ENCODE peak calls at places on chromosomes 11 and 22, in nine cellular contexts. A is MM.1S, U is neural progenitor cell, O is SK-N-SH, T is PC-3, L is GM23248, D is OCI-LY7, N is HCT116, P is hepatocyte. K is an unnamed sample.

GRCh38 chr11:59186130-59186594 is 14.2 kb downstream of the DTX4 start:
- DNase-seq in A (no peak), U (peak), O (peak), T (peak), L (peak), D (peak), N (peak), P (peak), K (peak)

GRCh38 chr11:12454782-12455181 is 77.4 kb downstream of the PARVA start:
- DNase-seq in A (no peak), U (no peak), O (no peak), T (peak), L (peak), D (no peak), N (no peak), P (no peak), K (no peak)

GRCh38 chr11:108732395-108732794 is 67.5 kb downstream of the DDX10 start:
- DNase-seq in A (no peak), U (no peak), O (no peak), T (no peak), L (no peak), D (no peak), N (no peak), P (no peak), K (peak)

GRCh38 chr11:44893250-44894216 is 57.1 kb downstream of the TP53I11 start:
- DNase-seq in A (no peak), U (peak), O (peak), T (no peak), L (no peak), D (no peak), N (no peak), P (no peak), K (no peak)

GRCh38 chr11:78801161-78801884 is 226.7 kb upstream of the NARS2 start:
- DNase-seq in A (no peak), U (no peak), O (no peak), T (peak), L (peak), D (no peak), N (no peak), P (peak), K (no peak)

GRCh38 chr11:77091146-77091940 is 11.3 kb upstream of the OMP start:
- DNase-seq in A (peak), U (peak), O (peak), T (peak), L (peak), D (peak), N (peak), P (peak), K (peak)

GRCh38 chr22:30474683-30475424 is 3.0 kb upstream of the SEC14L3 start:
- DNase-seq in A (no peak), U (no peak), O (no peak), T (no peak), L (no peak), D (no peak), N (no peak), P (no peak), K (peak)

GRCh38 chr11:1825039-1825740 is 9.6 kb upstream of the SYT8 start:
- DNase-seq in A (peak), U (peak), O (no peak), T (no peak), L (no peak), D (peak), N (no peak), P (peak), K (peak)

GRCh38 chr11:1931326-1931725 is 11.8 kb downstream of the TNNT3 start:
- DNase-seq in A (no peak), U (no peak), O (peak), T (no peak), L (peak), D (no peak), N (no peak), P (no peak), K (no peak)

GRCh38 chr11:69541001-69541285 is 59.5 kb downstream of the LINC01488 start:
- DNase-seq in A (no peak), U (no peak), O (no peak), T (no peak), L (peak), D (no peak), N (no peak), P (no peak), K (no peak)

GRCh38 chr11:35424157-35424945 is 5.0 kb upstream of the SLC1A2 start:
- DNase-seq in A (no peak), U (no peak), O (no peak), T (no peak), L (peak), D (no peak), N (no peak), P (no peak), K (no peak)

GRCh38 chr11:128359515-128359914 is 227.8 kb downstream of the ETS1 start:
- DNase-seq in A (no peak), U (no peak), O (no peak), T (no peak), L (peak), D (no peak), N (no peak), P (no peak), K (no peak)

GRCh38 chr11:24965780-24966179 is 468.9 kb downstream of the LUZP2 start:
- DNase-seq in A (no peak), U (no peak), O (no peak), T (peak), L (no peak), D (no peak), N (no peak), P (no peak), K (no peak)

GRCh38 chr22:28710889-28711285 is 30.7 kb downstream of the CHEK2 start:
- DNase-seq in A (no peak), U (no peak), O (peak), T (no peak), L (peak), D (no peak), N (no peak), P (no peak), K (no peak)

GRCh38 chr11:125662689-125663088 is 18.0 kb downstream of the ACRV1 start:
- DNase-seq in A (no peak), U (no peak), O (no peak), T (no peak), L (no peak), D (no peak), N (no peak), P (no peak), K (no peak)

GRCh38 chr11:10294289-10294953 is 402 bp upstream of the SBF2 start:
- DNase-seq in A (no peak), U (peak), O (peak), T (peak), L (peak), D (no peak), N (no peak), P (peak), K (peak)

GRCh38 chr22:24156146-24156914 is 25.0 kb upstream of the SUSD2 start:
- DNase-seq in A (peak), U (peak), O (peak), T (peak), L (peak), D (peak), N (no peak), P (peak), K (peak)

GRCh38 chr11:77111277-77111676 is 8.6 kb downstream of the OMP start:
- DNase-seq in A (no peak), U (no peak), O (no peak), T (peak), L (peak), D (no peak), N (no peak), P (no peak), K (no peak)

GRCh38 chr22:32518848-32519247 is 44.2 kb downstream of the FBXO7 start:
- DNase-seq in A (no peak), U (no peak), O (no peak), T (peak), L (no peak), D (peak), N (peak), P (no peak), K (peak)

GRCh38 chr11:5666396-5666780 is 18.5 kb downstream of the TRIM5 start:
- DNase-seq in A (no peak), U (no peak), O (no peak), T (no peak), L (no peak), D (no peak), N (no peak), P (no peak), K (no peak)

GRCh38 chr22:50486561-50487289 is at the start of gene MIOX:
- DNase-seq in A (no peak), U (no peak), O (no peak), T (no peak), L (peak), D (no peak), N (no peak), P (no peak), K (no peak)

GRCh38 chr11:90204832-90205646 is 17.8 kb downstream of the CHORDC1 start:
- DNase-seq in A (peak), U (peak), O (peak), T (peak), L (peak), D (peak), N (peak), P (peak), K (peak)

GRCh38 chr11:68956142-68956541 is 24.6 kb downstream of the MRGPRD start:
- DNase-seq in A (no peak), U (peak), O (peak), T (no peak), L (peak), D (peak), N (no peak), P (no peak), K (peak)

GRCh38 chr11:46250071-46251052 is 27.1 kb upstream of the CREB3L1 start:
- DNase-seq in A (no peak), U (no peak), O (no peak), T (no peak), L (peak), D (no peak), N (no peak), P (peak), K (no peak)

GRCh38 chr11:61362542-61362875 is 335 bp downstream of the TMEM138 start:
- DNase-seq in A (peak), U (no peak), O (peak), T (peak), L (peak), D (peak), N (no peak), P (peak), K (peak)

GRCh38 chr22:20569059-20570058 is 61.9 kb downstream of the MED15 start:
- DNase-seq in A (no peak), U (no peak), O (no peak), T (peak), L (peak), D (no peak), N (peak), P (peak), K (no peak)

GRCh38 chr11:1228921-1229451 is 6.1 kb downstream of the MUC5B start:
- DNase-seq in A (no peak), U (no peak), O (peak), T (no peak), L (no peak), D (no peak), N (no peak), P (no peak), K (peak)

GRCh38 chr11:11582261-11582701 is 39.5 kb downstream of the GALNT18 start:
- DNase-seq in A (no peak), U (no peak), O (no peak), T (no peak), L (no peak), D (no peak), N (no peak), P (no peak), K (no peak)

GRCh38 chr22:48250937-48251530 is 1488.6 kb downstream of the TBC1D22A start:
- DNase-seq in A (no peak), U (no peak), O (no peak), T (no peak), L (no peak), D (no peak), N (no peak), P (no peak), K (no peak)

GRCh38 chr22:32475428-32476010 is 908 bp downstream of the FBXO7 start:
- DNase-seq in A (peak), U (peak), O (peak), T (peak), L (peak), D (no peak), N (peak), P (peak), K (peak)

GRCh38 chr11:120633630-120634374 is 122.3 kb downstream of the GRIK4 start:
- DNase-seq in A (no peak), U (no peak), O (peak), T (no peak), L (no peak), D (no peak), N (no peak), P (no peak), K (no peak)

GRCh38 chr11:7353100-7353499 is 101.4 kb downstream of the SYT9 start:
- DNase-seq in A (peak), U (peak), O (no peak), T (peak), L (peak), D (peak), N (peak), P (peak), K (peak)

DNA sequence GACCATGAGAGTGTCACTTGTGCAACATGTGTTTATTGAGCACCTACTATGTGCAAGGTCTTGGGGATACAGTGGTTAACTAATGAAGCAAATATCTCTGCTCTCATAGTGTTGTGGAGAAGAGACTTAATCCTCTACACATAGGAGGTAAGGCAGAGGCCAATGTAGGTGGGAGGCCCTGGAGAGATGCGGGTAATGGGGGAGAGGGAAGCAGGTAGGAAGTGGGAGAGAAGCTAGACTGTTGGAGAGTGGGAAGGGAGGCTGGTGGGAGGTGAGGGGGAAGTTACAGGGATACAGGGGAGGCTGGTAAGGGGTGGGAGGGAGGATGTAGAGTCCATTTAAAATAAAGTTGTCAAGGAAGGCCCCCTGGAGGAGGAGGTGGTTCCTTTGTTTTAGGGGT is 240.0 kb downstream of the MIAT start:
- DNase-seq in A (no peak), U (no peak), O (no peak), T (no peak), L (no peak), D (no peak), N (no peak), P (no peak), K (no peak)
- TF ChIP-seq EZH2phosphoT487 in A (no peak), U (no peak), O (no peak), T (no peak), L (no peak), D (no peak), N (no peak), P (no peak), K (no peak)

DNA sequence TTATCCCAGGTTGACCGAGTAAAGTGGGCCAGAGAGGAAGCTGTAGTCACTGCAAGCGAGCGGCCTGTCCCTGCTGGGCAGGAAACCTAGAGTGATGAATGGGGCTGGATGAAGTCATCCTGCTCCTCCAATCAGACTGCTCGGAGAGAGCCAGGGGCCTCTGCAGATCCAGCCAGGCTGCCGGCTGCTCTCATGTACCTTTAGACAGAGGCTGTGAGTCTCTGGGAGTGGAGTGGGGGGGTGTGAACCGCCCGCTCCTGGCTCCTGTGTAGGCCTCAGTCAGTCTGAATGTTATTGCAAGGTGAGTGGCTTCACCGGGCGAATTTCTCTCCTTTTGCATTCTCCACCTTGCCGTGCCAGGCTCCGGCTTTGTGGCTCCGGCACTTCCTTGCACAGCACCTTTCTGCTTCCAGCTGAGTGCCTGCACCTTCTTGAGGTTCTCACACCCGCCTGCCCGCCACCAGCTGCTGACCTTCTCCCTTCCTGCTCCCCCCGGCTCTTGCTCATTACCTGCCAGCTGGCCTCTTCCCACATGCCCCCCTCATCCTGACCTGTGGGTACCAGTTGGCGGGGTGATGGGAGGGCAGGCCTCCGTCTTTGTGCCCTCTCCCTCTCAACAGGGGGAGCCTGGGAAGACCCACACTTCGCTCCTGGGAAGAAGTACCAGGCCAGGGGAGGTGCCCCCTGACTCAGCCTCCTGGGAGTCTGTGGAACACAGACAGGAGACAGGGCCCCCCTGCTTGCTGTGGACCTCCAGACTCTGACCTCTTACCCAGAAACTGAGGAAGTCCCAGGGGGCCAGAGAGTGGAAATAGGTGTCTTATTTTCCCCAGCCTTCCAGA is 79.9 kb downstream of the GRAMD1B start:
- DNase-seq in A (no peak), U (peak), O (peak), T (peak), L (peak), D (no peak), N (no peak), P (peak), K (peak)
- TF ChIP-seq EZH2phosphoT487 in A (no peak), U (no peak), O (no peak), T (no peak), L (no peak), D (no peak), N (no peak), P (no peak), K (no peak)

GRCh38 chr11:114017723-114018122 is 41.8 kb upstream of the ZBTB16 start:
- DNase-seq in A (no peak), U (no peak), O (no peak), T (peak), L (peak), D (no peak), N (no peak), P (no peak), K (no peak)
- TF ChIP-seq EZH2phosphoT487 in A (no peak), U (no peak), O (no peak), T (no peak), L (no peak), D (no peak), N (no peak), P (no peak), K (no peak)

DNA sequence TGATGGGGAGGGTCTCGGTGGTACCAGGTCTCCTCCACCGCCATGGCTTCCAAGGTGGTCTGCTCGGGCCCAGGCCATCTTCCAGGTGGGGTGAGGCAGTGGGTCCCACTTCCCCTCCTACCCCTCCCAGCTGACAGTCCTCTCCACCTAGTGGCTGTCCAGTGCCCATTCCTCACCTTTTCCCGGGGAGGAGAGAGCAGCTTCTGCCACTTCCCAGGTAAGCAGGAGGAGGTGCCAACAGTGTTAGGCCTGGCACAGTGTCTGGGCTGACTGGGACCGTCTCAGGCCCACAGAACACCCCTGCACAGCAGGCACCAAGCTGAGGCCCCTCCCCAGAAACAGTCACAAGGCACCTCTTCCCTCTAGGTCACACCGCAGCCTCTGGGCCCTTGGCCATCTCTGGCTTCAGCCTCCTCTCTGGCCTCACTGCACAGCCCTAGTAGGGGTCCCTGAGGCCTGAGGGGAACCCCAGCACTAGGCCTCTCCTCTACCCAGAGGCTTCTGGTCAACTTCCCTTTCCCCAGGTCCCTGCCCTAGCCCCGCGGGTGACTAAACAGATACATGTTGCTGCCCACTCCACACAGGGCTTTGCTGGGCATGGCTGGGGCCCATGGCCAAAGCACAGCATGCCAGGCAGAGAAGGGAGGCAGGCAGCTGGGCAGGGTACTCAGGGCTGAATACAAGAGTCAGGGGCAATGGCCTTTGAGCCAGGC is 2.3 kb upstream of the ANKRD13D start:
- DNase-seq in A (no peak), U (no peak), O (no peak), T (no peak), L (no peak), D (peak), N (no peak), P (no peak), K (peak)
- TF ChIP-seq EZH2phosphoT487 in A (no peak), U (no peak), O (no peak), T (no peak), L (no peak), D (no peak), N (no peak), P (no peak), K (no peak)

GRCh38 chr22:46752911-46753310 is 9.5 kb upstream of the TBC1D22A start:
- DNase-seq in A (no peak), U (no peak), O (no peak), T (no peak), L (no peak), D (no peak), N (no peak), P (no peak), K (no peak)
- TF ChIP-seq EZH2phosphoT487 in A (no peak), U (no peak), O (no peak), T (no peak), L (no peak), D (no peak), N (no peak), P (no peak), K (no peak)

DNA sequence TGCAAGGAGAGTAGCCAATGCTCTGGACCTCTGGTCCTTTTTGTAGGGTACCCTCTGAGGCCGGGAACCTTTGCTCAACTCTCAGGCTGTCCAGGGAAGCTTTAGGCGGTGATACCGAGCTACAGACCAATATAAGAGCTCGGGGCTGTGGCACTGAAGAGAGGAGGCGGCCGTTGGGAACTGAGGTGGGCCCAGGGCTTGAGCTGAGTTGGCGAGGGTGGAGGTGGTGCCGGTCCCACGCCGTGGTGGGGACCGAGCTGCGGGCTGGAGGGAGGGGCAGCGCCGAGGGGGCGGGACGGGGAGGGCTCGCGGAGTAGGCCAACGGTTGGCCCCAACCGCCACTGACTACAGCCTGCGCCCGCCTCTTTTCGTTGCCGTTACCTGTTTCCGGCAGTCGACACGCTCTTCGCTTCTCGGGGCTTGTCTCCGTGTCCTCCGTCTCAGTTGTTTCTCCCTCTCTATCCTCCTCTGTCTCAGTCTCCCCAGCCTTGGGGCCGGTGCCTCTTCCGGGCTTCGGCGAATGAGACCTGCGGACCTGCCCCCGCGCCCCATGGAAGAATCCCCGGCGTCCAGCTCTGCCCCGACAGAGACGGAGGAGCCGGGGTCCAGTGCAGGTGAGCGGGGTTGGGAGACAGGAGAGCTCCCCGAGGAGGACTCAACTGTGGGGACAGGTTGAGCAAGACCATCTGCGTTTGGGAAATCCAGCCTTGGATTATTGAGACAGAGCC is at the start of gene NEU3:
- DNase-seq in A (peak), U (peak), O (peak), T (peak), L (peak), D (peak), N (peak), P (peak), K (peak)
- TF ChIP-seq EZH2phosphoT487 in A (no peak), U (no peak), O (no peak), T (no peak), L (no peak), D (no peak), N (no peak), P (no peak), K (no peak)